ENCODE peak calls at places on chromosomes 5 and 9, in six cellular contexts. X is AG10803, Z is GM13976, W is AG09319, N is breast epithelium, S is Caco-2. K is an unnamed sample.

GRCh38 chr5:132439521-132440206 is 50.9 kb downstream of the IRF1 start:
- DNase-seq in N (peak), W (peak), S (no peak), X (peak), Z (no peak), K (no peak)

GRCh38 chr9:18297532-18297872 is 176.5 kb upstream of the ADAMTSL1 start:
- DNase-seq in S (no peak), N (no peak), X (no peak), Z (no peak), W (no peak), K (no peak)

GRCh38 chr5:168165221-168165965 is 126.1 kb upstream of the WWC1 start:
- DNase-seq in S (no peak), X (no peak), W (no peak), N (no peak), Z (no peak), K (no peak)

GRCh38 chr5:57435701-57436134 is 46.9 kb downstream of the ACTBL2 start:
- DNase-seq in S (peak), N (no peak), X (peak), W (peak), Z (no peak), K (no peak)

GRCh38 chr9:18531127-18531526 is 57.2 kb downstream of the ADAMTSL1 start:
- DNase-seq in W (no peak), N (no peak), X (no peak), Z (no peak), S (no peak), K (no peak)

GRCh38 chr9:107734231-107735014 is 244.9 kb upstream of the KLF4 start:
- DNase-seq in Z (no peak), N (no peak), X (peak), W (peak), S (no peak), K (no peak)

GRCh38 chr9:99299214-99300102 is 77.4 kb downstream of the SEC61B start:
- DNase-seq in Z (peak), X (peak), N (no peak), S (no peak), W (peak), K (peak)

GRCh38 chr9:70315389-70315788 is 56.6 kb downstream of the SMC5 start:
- DNase-seq in W (no peak), X (peak), S (no peak), Z (no peak), N (no peak), K (no peak)

GRCh38 chr9:94861589-94862241 is 135.2 kb downstream of the AOPEP start:
- DNase-seq in N (no peak), Z (no peak), W (peak), X (peak), S (no peak), K (no peak)

GRCh38 chr5:179873176-179873575 is 14.6 kb upstream of the MRNIP start:
- DNase-seq in W (no peak), N (no peak), X (no peak), S (no peak), Z (no peak), K (no peak)

GRCh38 chr5:5179079-5179478 is 38.9 kb downstream of the ADAMTS16 start:
- DNase-seq in X (no peak), Z (no peak), S (no peak), W (no peak), N (no peak), K (no peak)

GRCh38 chr5:84372066-84372700 is 12.5 kb downstream of the EDIL3 start:
- DNase-seq in Z (no peak), X (peak), W (no peak), S (no peak), N (no peak), K (no peak)

GRCh38 chr5:169083394-169084018 is 217.4 kb downstream of the SLIT3 start:
- DNase-seq in N (no peak), W (no peak), S (no peak), X (no peak), Z (no peak), K (no peak)

GRCh38 chr9:101466863-101467262 is 31.3 kb upstream of the ALDOB start:
- DNase-seq in N (no peak), X (no peak), S (no peak), Z (no peak), W (no peak), K (no peak)

GRCh38 chr9:118058227-118058626 is 354.0 kb downstream of the TLR4 start:
- DNase-seq in S (no peak), X (no peak), W (no peak), N (no peak), Z (no peak), K (no peak)

GRCh38 chr5:76944638-76945037 is 8.2 kb upstream of the CRHBP start:
- DNase-seq in Z (no peak), N (no peak), S (no peak), W (no peak), X (no peak), K (no peak)

GRCh38 chr5:90606539-90606938 is 47.9 kb downstream of the ADGRV1 start:
- DNase-seq in N (no peak), Z (no peak), X (no peak), S (no peak), W (no peak), K (no peak)
- TF ChIP-seq CTCF in N (no peak), Z (peak), X (peak), S (peak), W (no peak), K (no peak)

GRCh38 chr5:154858972-154859950 is 834 bp downstream of the CNOT8 start:
- DNase-seq in X (no peak), W (no peak), S (no peak), Z (no peak), N (no peak), K (no peak)

GRCh38 chr5:154860123-154860522 is 1.7 kb downstream of the CNOT8 start:
- DNase-seq in X (peak), N (no peak), W (no peak), Z (no peak), S (no peak), K (no peak)

GRCh38 chr5:154857091-154857533 is 1.3 kb upstream of the CNOT8 start:
- DNase-seq in S (no peak), Z (peak), W (no peak), N (peak), X (no peak), K (peak)

GRCh38 chr5:154858251-154858971 is at the start of gene CNOT8:
- DNase-seq in S (peak), Z (peak), W (peak), N (peak), X (peak), K (peak)

GRCh38 chr5:154857534-154858250 is 735 bp upstream of the CNOT8 start:
- DNase-seq in Z (peak), X (peak), S (peak), N (peak), W (peak), K (peak)
- TF ChIP-seq CTCF in Z (no peak), X (peak), S (peak), N (no peak), W (no peak), K (no peak)

GRCh38 chr5:139037732-139038131 is 160.4 kb downstream of the SIL1 start:
- DNase-seq in S (no peak), Z (no peak), N (no peak), X (no peak), W (no peak), K (no peak)

GRCh38 chr5:139043127-139043905 is 154.9 kb downstream of the SIL1 start:
- DNase-seq in S (no peak), W (no peak), X (peak), N (no peak), Z (no peak), K (no peak)

DNA sequence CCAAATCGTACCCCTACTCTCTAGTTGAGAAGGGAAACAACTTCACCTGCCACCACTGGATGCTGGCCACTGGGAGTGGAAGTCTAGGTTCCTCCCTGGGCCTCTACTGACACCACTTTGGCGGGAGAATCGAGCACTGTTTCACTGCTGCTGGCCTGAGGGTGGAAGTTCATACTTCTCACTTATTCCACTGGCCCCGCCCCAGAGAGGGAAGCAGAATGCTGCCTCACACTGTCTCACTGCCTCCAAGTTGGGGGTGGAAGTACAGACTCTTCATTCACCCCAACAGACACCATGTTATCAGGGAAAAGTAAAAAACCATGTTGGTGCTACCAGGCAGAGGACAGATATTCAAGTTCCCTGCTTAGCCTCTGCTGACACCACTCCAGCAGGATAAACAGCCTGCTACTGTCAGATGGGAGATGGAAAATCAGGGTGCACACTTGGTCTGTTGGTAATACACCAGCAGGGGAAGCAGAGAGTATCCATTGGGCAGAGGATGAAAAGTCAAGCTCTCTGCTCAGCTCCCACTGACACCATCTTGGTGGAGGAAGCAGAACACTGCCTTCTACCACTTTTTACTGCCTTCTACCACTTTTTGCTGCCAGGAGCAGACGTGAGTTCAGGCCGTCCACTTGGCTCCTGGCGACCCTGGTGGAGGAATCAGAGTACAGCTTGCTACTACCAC is 159.4 kb downstream of the SIL1 start:
- DNase-seq in Z (no peak), W (no peak), X (no peak), N (no peak), S (no peak), K (no peak)
- TF ChIP-seq CTCF in Z (no peak), W (no peak), X (no peak), N (no peak), S (peak), K (no peak)

GRCh38 chr5:7251127-7251526 is 144.8 kb upstream of the ADCY2 start:
- DNase-seq in X (no peak), Z (no peak), S (no peak), N (no peak), W (no peak), K (no peak)
- TF ChIP-seq CTCF in X (no peak), Z (no peak), S (no peak), N (no peak), W (no peak), K (no peak)

DNA sequence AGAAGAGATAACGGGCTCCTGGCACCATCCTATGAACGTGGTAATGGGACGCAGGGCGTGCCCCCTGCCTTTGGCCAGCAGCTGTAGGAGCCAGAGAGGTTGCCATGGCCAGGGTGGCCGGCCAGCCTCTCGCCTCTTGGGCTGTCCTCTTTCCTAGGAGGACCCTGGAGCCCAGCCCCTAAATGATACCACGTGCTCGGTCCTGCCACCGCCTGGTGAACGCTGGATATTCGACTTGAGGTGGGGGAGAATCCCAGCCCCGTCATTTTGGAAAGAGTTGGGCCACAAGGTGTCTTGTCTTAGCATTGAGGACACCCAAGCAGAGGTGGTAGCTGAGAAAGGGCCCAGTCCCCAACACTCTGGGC is 391 bp upstream of the NRG2 start:
- DNase-seq in S (peak), X (no peak), Z (peak), N (no peak), W (no peak), K (peak)
- TF ChIP-seq CTCF in S (peak), X (no peak), Z (no peak), N (no peak), W (no peak), K (no peak)

K was measured in GM20000.